ENCODE peak calls at places on chromosomes 16 and 17, in five cellular contexts. A is body of pancreas, E is A549, Y is sigmoid colon, X is esophagus squamous epithelium. W is an unnamed sample. For H3K4me1, the result is how much of the 10 kb centered on the place peaks cover.

GRCh38 chr16:50591800-50592771 is 43.9 kb downstream of the NKD1 start:
- DNase-seq in Y (peak), E (no peak), X (no peak), A (peak), W (peak)

GRCh38 chr16:56776562-56776961 is 46.6 kb downstream of the NUP93 start:
- DNase-seq in X (no peak), Y (peak), E (no peak), A (peak), W (peak)

GRCh38 chr16:67447508-67448076 is 16.7 kb downstream of the HSD11B2 start:
- DNase-seq in Y (peak), A (peak), X (no peak), E (peak), W (no peak)

GRCh38 chr17:9934354-9934753 is 29.3 kb upstream of the RCVRN start:
- DNase-seq in A (no peak), X (no peak), E (no peak), Y (no peak), W (no peak)

GRCh38 chr16:30490210-30490609 is 17.7 kb downstream of the ITGAL start:
- DNase-seq in Y (no peak), E (no peak), X (no peak), A (no peak), W (no peak)

GRCh38 chr17:82200135-82200534 is 12.5 kb downstream of the CCDC57 start:
- DNase-seq in A (no peak), E (no peak), Y (no peak), X (no peak), W (no peak)

GRCh38 chr17:12737740-12738469 is 51.4 kb upstream of the ARHGAP44 start:
- DNase-seq in Y (no peak), X (no peak), A (no peak), E (no peak), W (no peak)

GRCh38 chr16:19507882-19508281 is 14.0 kb downstream of the GDE1 start:
- DNase-seq in A (no peak), X (no peak), E (no peak), Y (no peak), W (no peak)

GRCh38 chr16:17768257-17768656 is 297.5 kb upstream of the XYLT1 start:
- DNase-seq in Y (no peak), E (no peak), X (no peak), A (no peak), W (no peak)

GRCh38 chr17:46881015-46881414 is 29.6 kb downstream of the WNT9B start:
- DNase-seq in A (no peak), Y (no peak), X (no peak), E (no peak), W (no peak)

GRCh38 chr17:72297326-72298115 is 176.7 kb downstream of the SOX9 start:
- DNase-seq in A (no peak), E (peak), Y (no peak), X (no peak), W (peak)

GRCh38 chr17:39738568-39738901 is 797 bp downstream of the GRB7 start:
- DNase-seq in X (no peak), E (peak), A (peak), Y (no peak), W (no peak)

GRCh38 chr16:77090062-77090461 is 100.9 kb upstream of the MON1B start:
- DNase-seq in E (no peak), Y (no peak), X (no peak), A (no peak), W (no peak)

GRCh38 chr17:69608808-69609494 is 194.5 kb downstream of the MAP2K6 start:
- DNase-seq in Y (no peak), A (peak), E (peak), X (no peak), W (no peak)

GRCh38 chr17:51508048-51508447 is 247.7 kb downstream of the UTP18 start:
- DNase-seq in E (no peak), Y (no peak), X (no peak), A (no peak), W (no peak)

GRCh38 chr17:45584092-45585036 is 93.8 kb upstream of the PLEKHM1 start:
- DNase-seq in A (peak), Y (peak), E (peak), X (no peak), W (peak)

GRCh38 chr17:44587339-44587738 is 30.1 kb downstream of the FZD2 start:
- DNase-seq in X (no peak), Y (no peak), E (peak), A (peak), W (peak)

GRCh38 chr17:33033176-33033575 is 41.5 kb downstream of the SPACA3 start:
- DNase-seq in Y (no peak), X (no peak), A (no peak), E (no peak), W (no peak)

GRCh38 chr17:27853121-27853520 is 40.0 kb downstream of the LYRM9 start:
- DNase-seq in X (no peak), E (no peak), Y (no peak), A (no peak), W (no peak)

GRCh38 chr16:2817496-2818277 is 650 bp downstream of the PRSS21 start:
- DNase-seq in Y (peak), X (no peak), E (no peak), A (no peak), W (no peak)

GRCh38 chr17:2192367-2193028 is 111.1 kb downstream of the SMG6 start:
- DNase-seq in A (no peak), Y (no peak), E (peak), X (no peak), W (no peak)

GRCh38 chr16:4298761-4299522 is 16.9 kb upstream of the GLIS2 start:
- DNase-seq in A (peak), Y (peak), E (peak), X (no peak), W (peak)

GRCh38 chr16:73171901-73172619 is 124.1 kb upstream of the ZFHX3 start:
- DNase-seq in Y (no peak), A (no peak), X (no peak), E (no peak), W (no peak)

GRCh38 chr17:7851438-7852261 is 3.2 kb upstream of the TMEM88 start:
- DNase-seq in A (peak), E (peak), X (no peak), Y (peak), W (peak)

GRCh38 chr17:11644265-11645212 is 46.3 kb downstream of the DNAH9 start:
- DNase-seq in Y (peak), E (peak), X (no peak), A (peak), W (peak)

GRCh38 chr16:88437367-88437964 is 15.6 kb upstream of the ZFPM1 start:
- DNase-seq in E (peak), A (peak), Y (no peak), X (no peak), W (peak)

GRCh38 chr16:26133401-26133800 is 441.6 kb downstream of the HS3ST4 start:
- DNase-seq in X (no peak), E (no peak), A (no peak), Y (no peak), W (no peak)

GRCh38 chr17:81138500-81138899 is 26.8 kb upstream of the PVALEF start:
- DNase-seq in Y (no peak), X (no peak), E (no peak), A (no peak), W (no peak)

GRCh38 chr16:2969545-2970521 is 685 bp downstream of the PAQR4 start:
- DNase-seq in Y (no peak), A (peak), E (peak), X (no peak), W (no peak)

GRCh38 chr17:38906429-38907172 is 18.8 kb upstream of the LASP1NB start:
- DNase-seq in E (no peak), A (no peak), Y (no peak), X (no peak), W (no peak)

GRCh38 chr17:37429039-37429438 is 22.4 kb downstream of the TADA2A start:
- DNase-seq in E (no peak), A (no peak), X (no peak), Y (no peak), W (no peak)

DNA sequence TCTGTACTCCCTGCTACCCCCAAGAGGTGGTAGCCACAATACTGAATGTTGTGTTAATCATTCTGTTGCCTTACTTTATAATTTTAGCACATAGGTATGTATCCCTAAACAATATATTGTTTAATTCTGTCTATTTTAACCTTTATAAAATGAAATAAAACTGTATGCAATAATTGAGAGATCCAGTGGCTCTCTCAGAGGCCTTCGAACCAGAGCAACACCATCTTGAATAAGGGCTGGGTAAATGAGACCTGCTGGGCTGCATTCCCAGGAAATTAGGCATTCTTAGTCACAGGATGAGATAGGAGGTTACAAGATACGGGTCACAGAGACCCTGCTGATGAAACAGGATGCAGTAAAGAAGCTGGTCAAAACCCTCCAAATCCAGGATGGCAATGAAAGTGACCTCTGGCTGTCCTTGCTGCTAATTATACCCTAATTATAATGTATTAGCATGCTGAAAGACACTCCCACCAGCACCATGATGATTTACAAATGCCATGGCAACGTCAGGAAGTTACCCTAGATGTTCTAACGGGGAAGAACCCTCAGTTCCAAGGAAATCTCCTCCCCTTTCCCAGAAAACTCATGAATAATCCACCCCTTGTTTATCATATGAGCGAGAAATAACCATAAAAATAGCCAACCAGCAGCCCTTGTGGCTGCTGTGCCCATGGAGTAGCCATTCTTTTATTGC is 2.0 kb upstream of the CANT1 start:
- DNase-seq in Y (no peak), A (no peak), E (no peak), X (no peak), W (no peak)
- TF ChIP-seq POLR2A in Y (no peak), A (no peak), E (no peak), X (no peak), W (no peak)

DNA sequence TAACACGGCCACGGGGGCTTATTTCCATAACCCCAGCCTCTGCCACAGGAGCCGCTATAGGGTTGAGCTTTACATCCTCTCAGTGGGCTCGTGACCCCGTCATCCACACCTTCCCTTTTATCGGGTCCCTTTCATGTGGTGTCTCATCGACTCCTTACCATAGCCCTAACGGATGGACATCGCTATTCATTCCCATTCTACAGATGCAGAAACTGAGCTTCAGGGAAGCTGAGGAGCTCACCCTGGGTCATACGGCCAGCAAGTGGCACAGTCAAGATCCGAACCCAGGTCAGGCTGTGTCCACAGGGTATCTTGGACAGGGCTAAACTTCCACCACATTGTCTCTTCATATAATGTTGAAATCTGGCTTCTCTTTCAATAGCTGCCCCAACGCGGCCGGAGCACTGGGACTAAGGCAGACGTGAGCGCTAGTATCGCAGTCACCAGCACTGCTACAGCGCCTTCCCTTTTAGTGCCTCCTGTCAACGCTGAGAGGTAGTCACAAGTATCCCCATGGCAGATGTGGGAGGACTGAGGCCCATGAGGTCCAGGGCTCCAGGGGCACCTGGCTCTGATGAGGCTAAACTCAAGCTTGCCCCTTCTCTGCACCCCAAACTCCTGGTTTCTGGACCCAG is 50.8 kb downstream of the SOCS1 start:
- DNase-seq in A (no peak), E (no peak), X (no peak), Y (no peak), W (no peak)
- H3K4me1 ChIP-seq in A (under half), E (under half), X (under half), Y (under half), W (under half)

DNA sequence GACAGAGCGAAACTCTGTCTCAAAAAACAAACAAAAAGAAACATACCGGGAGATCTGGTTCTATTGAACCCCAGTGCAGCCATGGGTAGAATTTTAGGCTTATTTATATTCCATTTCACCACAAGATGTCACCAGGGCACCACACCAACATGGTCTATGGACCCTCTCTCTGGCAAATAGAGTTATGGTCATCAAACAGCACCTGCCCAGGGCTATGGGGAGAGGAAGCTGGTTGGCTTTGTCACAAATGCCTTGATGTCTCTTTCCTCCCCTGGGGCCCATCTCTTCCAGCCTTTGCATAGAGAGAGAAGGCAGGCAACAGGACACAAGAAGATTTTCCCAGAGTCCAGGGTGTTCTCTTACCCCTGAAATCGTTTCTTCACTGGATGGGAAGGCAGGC is 128.4 kb downstream of the WWOX start:
- DNase-seq in A (no peak), Y (no peak), X (no peak), E (no peak), W (no peak)
- H3K27ac ChIP-seq in A (no peak), Y (no peak), X (no peak), E (no peak), W (no peak)

GRCh38 chr17:49361129-49361901 is 735 bp downstream of the ZNF652 start:
- DNase-seq in E (peak), Y (peak), A (peak), X (peak), W (peak)
- TF ChIP-seq POLR2A in E (peak), Y (no peak), A (peak), X (no peak), W (no peak)

GRCh38 chr17:17182601-17183136 is 23.5 kb downstream of the PLD6 start:
- DNase-seq in A (no peak), E (no peak), Y (no peak), X (no peak), W (no peak)
- H3K4me1 ChIP-seq in A (under half), E (under half), Y (under half), X (half or more), W (under half)

GRCh38 chr17:19443148-19443547 is 32.1 kb downstream of the RNF112 start:
- DNase-seq in E (no peak), Y (no peak), X (no peak), A (no peak), W (no peak)

GRCh38 chr17:19453296-19453695 is 42.3 kb downstream of the RNF112 start:
- DNase-seq in X (no peak), A (no peak), Y (no peak), E (no peak), W (no peak)

GRCh38 chr17:19445105-19445504 is 34.1 kb downstream of the RNF112 start:
- DNase-seq in E (no peak), Y (no peak), X (no peak), A (no peak), W (no peak)

GRCh38 chr17:19447085-19447583 is 36.1 kb downstream of the RNF112 start:
- DNase-seq in X (no peak), E (peak), Y (peak), A (peak), W (peak)

GRCh38 chr17:19448341-19449268 is 37.6 kb downstream of the RNF112 start:
- DNase-seq in A (peak), E (peak), Y (peak), X (no peak), W (no peak)
- H3K27ac ChIP-seq in A (peak), E (peak), Y (peak), X (peak), W (no peak)

GRCh38 chr17:77140166-77140877 is 447 bp upstream of the SEC14L1 start:
- DNase-seq in Y (peak), X (peak), A (peak), E (peak), W (peak)
- TF ChIP-seq POLR2A in Y (peak), X (peak), A (peak), E (peak), W (peak)

DNA sequence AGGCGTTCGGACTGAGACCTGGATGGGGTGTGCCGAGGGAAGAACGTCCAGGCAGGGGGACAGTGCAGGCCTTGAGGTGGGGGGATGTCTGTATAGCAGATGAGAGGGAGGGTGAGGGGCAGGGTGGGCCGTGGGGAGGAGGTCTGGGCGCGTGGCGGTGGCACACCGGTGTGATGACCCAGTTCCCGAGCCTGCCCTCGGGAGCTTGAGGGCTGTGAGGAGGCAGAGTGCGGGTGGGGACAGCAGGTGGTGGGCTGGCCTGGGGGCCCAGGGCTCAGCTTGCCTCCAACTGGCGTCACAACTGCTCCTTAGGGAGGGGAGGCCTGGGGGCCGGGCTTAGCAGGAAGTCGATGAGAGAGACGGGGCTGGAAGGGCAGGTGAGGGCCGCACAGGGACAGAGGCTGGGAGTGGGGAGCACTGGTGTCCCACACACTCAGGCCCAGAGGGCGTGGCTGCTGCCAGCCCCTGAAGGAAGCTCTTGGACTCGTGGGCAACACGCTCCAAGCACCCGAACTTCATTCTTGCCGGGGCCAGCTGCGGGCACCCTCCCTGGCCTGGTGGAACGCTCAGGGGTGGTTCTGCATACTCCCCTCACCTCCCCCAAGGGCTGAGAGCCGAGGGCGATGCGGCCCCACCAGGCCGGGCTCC is 6.5 kb downstream of the CACNA1H start:
- DNase-seq in E (no peak), X (no peak), Y (no peak), A (peak), W (no peak)
- H3K4me1 ChIP-seq in E (under half), X (half or more), Y (half or more), A (under half), W (half or more)

GRCh38 chr17:57687642-57688041 is 57.5 kb downstream of the CCDC182 start:
- DNase-seq in X (no peak), E (no peak), Y (no peak), A (no peak), W (no peak)
- H3K27ac ChIP-seq in X (no peak), E (no peak), Y (no peak), A (no peak), W (no peak)

GRCh38 chr16:83054302-83054701 is 427.5 kb downstream of the CDH13 start:
- DNase-seq in E (no peak), A (no peak), Y (no peak), X (no peak), W (no peak)
- TF ChIP-seq POLR2A in E (no peak), A (no peak), Y (no peak), X (no peak), W (no peak)

W was measured in testis.